ENCODE peak calls at places on chromosomes 4 and X, in four cellular contexts. One of them, this sample, is unnamed.

GRCh38 chr4:86916392-86916791 is 18.4 kb upstream of the AFF1 start:
- DNase-seq in epithelial cell of esophagus: no peak
- DNase-seq in adrenal gland: no peak
- DNase-seq in CD8-positive, alpha-beta T cell: no peak
- DNase-seq in this sample: no peak

GRCh38 chr4:2281575-2282343 is 19.9 kb upstream of the MXD4 start:
- DNase-seq in adrenal gland: no peak
- DNase-seq in CD8-positive, alpha-beta T cell: peak
- DNase-seq in epithelial cell of esophagus: no peak
- DNase-seq in this sample: no peak

GRCh38 chrX:53481093-53481492 is 46.9 kb upstream of the HSD17B10 start:
- DNase-seq in epithelial cell of esophagus: peak
- DNase-seq in adrenal gland: no peak
- DNase-seq in CD8-positive, alpha-beta T cell: no peak
- DNase-seq in this sample: no peak

GRCh38 chrX:93660575-93660974 is 12.8 kb downstream of the NAP1L3 start:
- DNase-seq in epithelial cell of esophagus: no peak
- DNase-seq in adrenal gland: no peak
- DNase-seq in CD8-positive, alpha-beta T cell: no peak
- DNase-seq in this sample: no peak

GRCh38 chr4:165394275-165394674 is 15.5 kb downstream of the CPE start:
- DNase-seq in adrenal gland: no peak
- DNase-seq in epithelial cell of esophagus: peak
- DNase-seq in CD8-positive, alpha-beta T cell: no peak
- DNase-seq in this sample: no peak

GRCh38 chr4:115609631-115610030 is 496.2 kb upstream of the NDST4 start:
- DNase-seq in epithelial cell of esophagus: no peak
- DNase-seq in adrenal gland: no peak
- DNase-seq in CD8-positive, alpha-beta T cell: no peak
- DNase-seq in this sample: no peak

GRCh38 chr4:6855692-6856297 is 53.8 kb upstream of the TBC1D14 start:
- DNase-seq in CD8-positive, alpha-beta T cell: no peak
- DNase-seq in adrenal gland: no peak
- DNase-seq in epithelial cell of esophagus: no peak
- DNase-seq in this sample: no peak

GRCh38 chr4:15427126-15427525 is 707 bp upstream of the C1QTNF7 start:
- DNase-seq in CD8-positive, alpha-beta T cell: no peak
- DNase-seq in adrenal gland: no peak
- DNase-seq in epithelial cell of esophagus: peak
- DNase-seq in this sample: no peak

GRCh38 chr4:107736924-107737448 is 17.0 kb upstream of the PAPSS1 start:
- DNase-seq in adrenal gland: no peak
- DNase-seq in CD8-positive, alpha-beta T cell: no peak
- DNase-seq in epithelial cell of esophagus: peak
- DNase-seq in this sample: no peak

GRCh38 chrX:78029663-78030062 is 60.2 kb upstream of the PGAM4 start:
- DNase-seq in epithelial cell of esophagus: peak
- DNase-seq in CD8-positive, alpha-beta T cell: no peak
- DNase-seq in adrenal gland: peak
- DNase-seq in this sample: peak

GRCh38 chrX:155188786-155189185 is 27.5 kb upstream of the VBP1 start:
- DNase-seq in CD8-positive, alpha-beta T cell: no peak
- DNase-seq in adrenal gland: no peak
- DNase-seq in epithelial cell of esophagus: no peak
- DNase-seq in this sample: no peak

GRCh38 chr4:3687538-3687937 is 78.6 kb upstream of the ADRA2C start:
- DNase-seq in adrenal gland: no peak
- DNase-seq in epithelial cell of esophagus: no peak
- DNase-seq in CD8-positive, alpha-beta T cell: no peak
- DNase-seq in this sample: no peak

GRCh38 chr4:86895692-86896488 is 3.7 kb upstream of the C4orf36 start:
- DNase-seq in CD8-positive, alpha-beta T cell: no peak
- DNase-seq in adrenal gland: peak
- DNase-seq in epithelial cell of esophagus: peak
- DNase-seq in this sample: peak

GRCh38 chr4:164239976-164240375 is 514.0 kb upstream of the SMIM31 start:
- DNase-seq in epithelial cell of esophagus: peak
- DNase-seq in CD8-positive, alpha-beta T cell: no peak
- DNase-seq in adrenal gland: no peak
- DNase-seq in this sample: no peak

GRCh38 chr4:121154103-121154515 is 10.0 kb downstream of the TNIP3 start:
- DNase-seq in epithelial cell of esophagus: no peak
- DNase-seq in CD8-positive, alpha-beta T cell: no peak
- DNase-seq in adrenal gland: no peak
- DNase-seq in this sample: no peak

GRCh38 chr4:180557348-180557747 is 1685.9 kb upstream of the TENM3 start:
- DNase-seq in epithelial cell of esophagus: peak
- DNase-seq in adrenal gland: no peak
- DNase-seq in CD8-positive, alpha-beta T cell: no peak
- DNase-seq in this sample: no peak

GRCh38 chr4:181860668-181861067 is 382.5 kb upstream of the TENM3 start:
- DNase-seq in adrenal gland: no peak
- DNase-seq in epithelial cell of esophagus: no peak
- DNase-seq in CD8-positive, alpha-beta T cell: no peak
- DNase-seq in this sample: no peak

GRCh38 chrX:103941201-103941975 is 21.0 kb upstream of the TMSB15B start:
- DNase-seq in adrenal gland: no peak
- DNase-seq in CD8-positive, alpha-beta T cell: no peak
- DNase-seq in epithelial cell of esophagus: peak
- DNase-seq in this sample: no peak

GRCh38 chrX:153639177-153640044 is 7.6 kb upstream of the DUSP9 start:
- DNase-seq in CD8-positive, alpha-beta T cell: no peak
- DNase-seq in epithelial cell of esophagus: no peak
- DNase-seq in adrenal gland: no peak
- DNase-seq in this sample: no peak

GRCh38 chrX:20224814-20225487 is 41.8 kb downstream of the RPS6KA3 start:
- DNase-seq in epithelial cell of esophagus: peak
- DNase-seq in CD8-positive, alpha-beta T cell: no peak
- DNase-seq in adrenal gland: no peak
- DNase-seq in this sample: no peak

GRCh38 chrX:120549483-120550452 is 11.0 kb downstream of the CUL4B start:
- DNase-seq in CD8-positive, alpha-beta T cell: no peak
- DNase-seq in epithelial cell of esophagus: peak
- DNase-seq in adrenal gland: no peak
- DNase-seq in this sample: no peak
- H3K4me3 ChIP-seq in CD8-positive, alpha-beta T cell: no peak
- H3K4me3 ChIP-seq in epithelial cell of esophagus: no peak
- H3K4me3 ChIP-seq in adrenal gland: no peak
- H3K4me3 ChIP-seq in this sample: no peak

DNA sequence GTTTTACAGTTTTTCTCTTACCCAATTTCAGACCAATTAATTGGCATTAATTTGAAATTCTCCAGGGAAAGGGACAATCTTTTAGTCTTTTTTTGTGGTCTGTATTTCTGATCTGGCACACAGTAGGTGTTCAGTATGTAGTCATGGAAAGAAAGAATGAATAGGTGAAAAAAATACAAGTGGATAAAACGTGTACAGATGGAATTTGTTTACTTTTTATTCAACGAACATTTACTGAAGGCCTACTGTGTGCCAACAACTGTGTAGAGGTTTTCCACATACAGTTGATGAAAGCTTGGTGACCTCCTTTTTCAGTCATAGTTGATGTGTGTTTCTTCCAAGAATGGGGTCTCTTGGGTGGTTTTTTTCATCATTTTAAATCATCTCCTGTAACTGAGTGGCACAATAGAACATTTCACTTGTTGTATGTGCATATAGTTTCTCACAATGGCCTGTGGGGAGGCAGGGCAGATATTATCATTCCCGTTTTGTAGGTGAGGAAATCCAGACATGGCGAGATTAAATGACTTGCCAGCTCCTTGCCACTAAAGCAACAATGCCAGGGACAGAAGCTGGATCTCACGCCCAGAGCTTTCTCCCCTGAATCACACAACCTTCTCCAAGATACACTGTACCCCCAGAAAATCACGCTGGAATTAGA is 102.4 kb downstream of the CEP135 start:
- DNase-seq in adrenal gland: no peak
- DNase-seq in CD8-positive, alpha-beta T cell: no peak
- DNase-seq in epithelial cell of esophagus: no peak
- DNase-seq in this sample: no peak
- H3K4me3 ChIP-seq in adrenal gland: no peak
- H3K4me3 ChIP-seq in CD8-positive, alpha-beta T cell: no peak
- H3K4me3 ChIP-seq in epithelial cell of esophagus: no peak
- H3K4me3 ChIP-seq in this sample: no peak

GRCh38 chr4:112751447-112751846 is 114.5 kb downstream of the LARP7 start:
- DNase-seq in epithelial cell of esophagus: no peak
- DNase-seq in CD8-positive, alpha-beta T cell: no peak
- DNase-seq in adrenal gland: no peak
- DNase-seq in this sample: no peak
- H3K4me3 ChIP-seq in epithelial cell of esophagus: no peak
- H3K4me3 ChIP-seq in CD8-positive, alpha-beta T cell: no peak
- H3K4me3 ChIP-seq in adrenal gland: no peak
- H3K4me3 ChIP-seq in this sample: no peak

GRCh38 chrX:16552546-16552945 is 97.4 kb upstream of the S100G start:
- DNase-seq in CD8-positive, alpha-beta T cell: no peak
- DNase-seq in adrenal gland: no peak
- DNase-seq in epithelial cell of esophagus: peak
- DNase-seq in this sample: no peak

GRCh38 chrX:16544969-16545368 is 105.0 kb upstream of the S100G start:
- DNase-seq in epithelial cell of esophagus: no peak
- DNase-seq in CD8-positive, alpha-beta T cell: no peak
- DNase-seq in adrenal gland: no peak
- DNase-seq in this sample: no peak

DNA sequence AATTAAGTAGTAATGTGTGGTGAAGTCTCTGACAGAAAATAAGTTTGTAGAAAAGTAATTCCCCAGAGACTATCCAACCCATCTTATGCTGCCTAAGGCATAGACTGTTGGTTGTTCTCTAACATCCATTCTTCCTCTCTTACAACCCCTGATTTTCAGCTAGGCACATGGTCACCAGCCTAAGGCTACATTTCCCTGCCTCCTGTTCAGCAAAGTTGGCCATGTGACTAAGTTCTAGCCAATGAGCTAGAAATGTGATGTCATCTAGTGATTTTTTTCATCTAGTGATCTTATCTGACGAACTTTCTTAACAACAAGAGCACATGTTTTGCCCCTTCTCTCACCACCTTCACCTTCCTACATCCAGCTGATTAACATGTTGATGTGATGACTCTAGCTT is 102.3 kb upstream of the S100G start:
- DNase-seq in epithelial cell of esophagus: no peak
- DNase-seq in CD8-positive, alpha-beta T cell: no peak
- DNase-seq in adrenal gland: no peak
- DNase-seq in this sample: no peak
- H3K4me3 ChIP-seq in epithelial cell of esophagus: no peak
- H3K4me3 ChIP-seq in CD8-positive, alpha-beta T cell: no peak
- H3K4me3 ChIP-seq in adrenal gland: no peak
- H3K4me3 ChIP-seq in this sample: no peak